ENCODE peak calls at places on chromosomes 6 and 20, in seven cellular contexts. G, I, U, E, J, Z and S are unnamed samples.

GRCh38 chr20:53028337-53029007 is 56.3 kb downstream of the TSHZ2 start:
- DNase-seq in G (peak; percentile 69), I (no peak), U (no peak), E (no peak), J (no peak), Z (no peak), S (no peak)

GRCh38 chr20:58712823-58713731 is 20.5 kb downstream of the NPEPL1 start:
- DNase-seq in G (no peak), I (no peak), U (peak; percentile 9), E (no peak), J (no peak), Z (no peak), S (peak; percentile 29)

GRCh38 chr6:157648561-157648960 is 174.5 kb upstream of the SNX9 start:
- DNase-seq in G (no peak), I (no peak), U (no peak), E (no peak), J (peak; percentile 17), Z (no peak), S (no peak)

GRCh38 chr6:24313477-24314141 is 44.2 kb downstream of the DCDC2 start:
- DNase-seq in G (no peak), I (no peak), U (peak; percentile 50), E (peak; percentile 5), J (peak; percentile 80), Z (peak; percentile 45), S (no peak)

GRCh38 chr6:167827588-167828324 is 1.0 kb downstream of the AFDN start:
- DNase-seq in G (peak; percentile 11), I (peak; percentile 11), U (peak; percentile 63), E (peak; percentile 20), J (peak; percentile 50), Z (peak; percentile 70), S (peak; percentile 57)

GRCh38 chr6:126812651-126813050 is 305.8 kb upstream of the RSPO3 start:
- DNase-seq in G (no peak), I (no peak), U (no peak), E (peak; percentile 18), J (peak; percentile 24), Z (peak; percentile 35), S (no peak)

GRCh38 chr6:140062042-140063041 is 687.9 kb upstream of the CITED2 start:
- DNase-seq in G (no peak), I (peak; percentile 27), U (no peak), E (peak; percentile 90), J (peak; percentile 99), Z (no peak), S (no peak)

GRCh38 chr6:139091859-139092258 is 43.0 kb upstream of the HECA start:
- DNase-seq in G (no peak), I (no peak), U (no peak), E (no peak), J (no peak), Z (no peak), S (no peak)

GRCh38 chr6:122184260-122184934 is 215.1 kb upstream of the HSF2 start:
- DNase-seq in G (no peak), I (no peak), U (no peak), E (peak; percentile 26), J (peak; percentile 41), Z (peak; percentile 23), S (no peak)

GRCh38 chr20:64155258-64156135 is 8.8 kb upstream of the MYT1 start:
- DNase-seq in G (no peak), I (no peak), U (no peak), E (no peak), J (no peak), Z (no peak), S (no peak)

GRCh38 chr20:25079171-25079570 is 2.8 kb downstream of the VSX1 start:
- DNase-seq in G (no peak), I (no peak), U (no peak), E (no peak), J (no peak), Z (no peak), S (no peak)

GRCh38 chr20:44833437-44833836 is 23.1 kb upstream of the RIMS4 start:
- DNase-seq in G (no peak), I (no peak), U (no peak), E (no peak), J (no peak), Z (no peak), S (no peak)

GRCh38 chr6:95099410-95099809 is 477.9 kb upstream of the MANEA start:
- DNase-seq in G (no peak), I (no peak), U (no peak), E (no peak), J (peak; percentile 49), Z (no peak), S (no peak)

GRCh38 chr20:58438970-58439808 is 50.2 kb downstream of the VAPB start:
- DNase-seq in G (no peak), I (no peak), U (no peak), E (no peak), J (no peak), Z (no peak), S (no peak)

GRCh38 chr20:35237486-35237885 is 11.0 kb downstream of the MMP24 start:
- DNase-seq in G (no peak), I (no peak), U (no peak), E (peak; percentile 33), J (no peak), Z (no peak), S (no peak)

GRCh38 chr6:141451176-141451507 is 681.6 kb upstream of the GJE1 start:
- DNase-seq in G (no peak), I (no peak), U (no peak), E (no peak), J (no peak), Z (no peak), S (no peak)

GRCh38 chr6:36683656-36684446 is 5.3 kb downstream of the CDKN1A start:
- DNase-seq in G (no peak), I (no peak), U (no peak), E (no peak), J (no peak), Z (no peak), S (no peak)

GRCh38 chr6:102223942-102224341 is 830.4 kb downstream of the GRIK2 start:
- DNase-seq in G (no peak), I (no peak), U (no peak), E (no peak), J (no peak), Z (no peak), S (no peak)